ENCODE peak calls at places on chromosomes 2 and 18, in eight cellular contexts. T is ecto neural progenitor cell; A is HEK293T; O is stimulated activated CD8-positive, alpha-beta memory T cell treated with anti-CD3 and anti-CD28 coated beads, Interleukin-4, amount 100 ng/mL, for 48 hours; C is NCI-H748 treated with DMSO at 0.1 percent for 48 hours; P is WTC11; Z is stimulated activated CD4-positive, alpha-beta T cell treated with anti-CD3 and anti-CD28 coated beads, Interleukin-4, amount 100 ng/mL, for 24 hours; X is Panc1. B is an unnamed sample.

GRCh38 chr2:28717339-28717758 is 34.3 kb upstream of the PPP1CB start:
- DNase-seq in A (no peak), X (no peak), C (no peak), O (no peak), P (no peak), T (no peak), Z (no peak), B (peak)

GRCh38 chr18:59029663-59030421 is 109.8 kb upstream of the SEC11C start:
- DNase-seq in Z (no peak), O (no peak), C (no peak), P (no peak), A (no peak), X (no peak), T (no peak), B (no peak)

GRCh38 chr2:238518127-238518827 is 91.5 kb downstream of the ASB1 start:
- DNase-seq in T (no peak), C (no peak), Z (no peak), A (no peak), X (no peak), O (no peak), P (no peak), B (no peak)

GRCh38 chr2:65064728-65065552 is 8.7 kb downstream of the CEP68 start:
- DNase-seq in O (peak), C (no peak), X (no peak), A (peak), Z (peak), P (no peak), T (no peak), B (peak)

GRCh38 chr2:162840598-162841246 is 2.2 kb upstream of the KCNH7 start:
- DNase-seq in X (no peak), T (peak), P (peak), O (peak), A (peak), C (no peak), Z (no peak), B (peak)

GRCh38 chr2:19104503-19104902 is 253.9 kb downstream of the OSR1 start:
- DNase-seq in T (no peak), C (no peak), X (no peak), O (no peak), P (no peak), Z (no peak), A (no peak), B (no peak)

GRCh38 chr2:177692828-177693269 is 300.3 kb downstream of the AGPS start:
- DNase-seq in X (no peak), Z (no peak), T (no peak), O (no peak), A (peak), C (no peak), P (no peak), B (no peak)

GRCh38 chr2:36707050-36707449 is 10.5 kb downstream of the VIT start:
- DNase-seq in O (no peak), X (no peak), T (no peak), P (no peak), Z (no peak), C (no peak), A (no peak), B (no peak)

GRCh38 chr2:4693266-4693665 is 989.9 kb downstream of the DCDC2C start:
- DNase-seq in A (no peak), P (no peak), T (no peak), Z (no peak), C (no peak), O (no peak), X (no peak), B (no peak)

GRCh38 chr2:147224070-147224469 is 620.8 kb upstream of the ACVR2A start:
- DNase-seq in Z (no peak), X (no peak), T (no peak), C (peak), P (no peak), A (no peak), O (no peak), B (no peak)

GRCh38 chr18:48238206-48238605 is 171.0 kb downstream of the ZBTB7C start:
- DNase-seq in O (no peak), P (no peak), A (no peak), T (no peak), X (no peak), C (no peak), Z (no peak), B (no peak)

GRCh38 chr18:23302852-23303527 is 150.1 kb upstream of the RIOK3 start:
- DNase-seq in C (no peak), P (no peak), A (no peak), T (no peak), X (no peak), Z (no peak), O (no peak), B (no peak)

GRCh38 chr2:233419626-233420431 is 65.5 kb downstream of the DGKD start:
- DNase-seq in A (no peak), O (peak), X (no peak), T (peak), P (no peak), C (no peak), Z (peak), B (no peak)

GRCh38 chr2:181575024-181575649 is 81.8 kb downstream of the CERKL start:
- DNase-seq in A (no peak), Z (no peak), P (no peak), X (no peak), C (peak), T (no peak), O (no peak), B (no peak)

GRCh38 chr18:73249030-73249429 is 381.2 kb upstream of the NETO1 start:
- DNase-seq in X (no peak), C (no peak), O (no peak), P (no peak), Z (no peak), A (no peak), T (no peak), B (no peak)

B was measured in SHP77.